ENCODE peak calls at places on chromosomes 12 and 14, in seven cellular contexts. One of them, this sample, is unnamed.

GRCh38 chr12:87848248-87848868 is 180.8 kb downstream of the C12orf50 start:
- DNase-seq in naive thymus-derived CD4-positive, alpha-beta T cell: peak; percentile 13
- DNase-seq in HCT116: peak; percentile 54
- DNase-seq in tibial nerve: peak; percentile 45
- DNase-seq in mucosa of descending colon: peak; percentile 45
- DNase-seq in AG09309: peak; percentile 27
- DNase-seq in cardiac muscle cell: peak; percentile 72
- DNase-seq in this sample: peak; percentile 77

GRCh38 chr14:67410313-67410712 is 1.7 kb downstream of the PLEK2 start:
- DNase-seq in naive thymus-derived CD4-positive, alpha-beta T cell: no peak
- DNase-seq in HCT116: no peak
- DNase-seq in tibial nerve: no peak
- DNase-seq in mucosa of descending colon: peak; percentile 92
- DNase-seq in AG09309: no peak
- DNase-seq in cardiac muscle cell: no peak
- DNase-seq in this sample: no peak

GRCh38 chr14:32203928-32204357 is 874 bp upstream of the RNU6-8 start:
- DNase-seq in naive thymus-derived CD4-positive, alpha-beta T cell: peak; percentile 43
- DNase-seq in HCT116: no peak
- DNase-seq in tibial nerve: no peak
- DNase-seq in mucosa of descending colon: peak; percentile 42
- DNase-seq in AG09309: no peak
- DNase-seq in cardiac muscle cell: no peak
- DNase-seq in this sample: no peak

GRCh38 chr12:47870175-47870781 is 34.5 kb downstream of the VDR start:
- DNase-seq in naive thymus-derived CD4-positive, alpha-beta T cell: no peak
- DNase-seq in HCT116: no peak
- DNase-seq in tibial nerve: peak; percentile 60
- DNase-seq in mucosa of descending colon: peak; percentile 53
- DNase-seq in AG09309: peak; percentile 52
- DNase-seq in cardiac muscle cell: peak; percentile 68
- DNase-seq in this sample: no peak

GRCh38 chr12:88325076-88325827 is 183.1 kb downstream of the TMTC3 start:
- DNase-seq in naive thymus-derived CD4-positive, alpha-beta T cell: no peak
- DNase-seq in HCT116: no peak
- DNase-seq in tibial nerve: no peak
- DNase-seq in mucosa of descending colon: peak; percentile 11
- DNase-seq in AG09309: peak; percentile 92
- DNase-seq in cardiac muscle cell: no peak
- DNase-seq in this sample: no peak

GRCh38 chr14:68535404-68536024 is 257.4 kb downstream of the ZFP36L1 start:
- DNase-seq in naive thymus-derived CD4-positive, alpha-beta T cell: no peak
- DNase-seq in HCT116: peak; percentile 79
- DNase-seq in tibial nerve: no peak
- DNase-seq in mucosa of descending colon: no peak
- DNase-seq in AG09309: peak; percentile 76
- DNase-seq in cardiac muscle cell: no peak
- DNase-seq in this sample: no peak

GRCh38 chr14:93970967-93971634 is 5.3 kb downstream of the ASB2 start:
- DNase-seq in naive thymus-derived CD4-positive, alpha-beta T cell: peak; percentile 17
- DNase-seq in HCT116: no peak
- DNase-seq in tibial nerve: no peak
- DNase-seq in mucosa of descending colon: peak; percentile 57
- DNase-seq in AG09309: no peak
- DNase-seq in cardiac muscle cell: no peak
- DNase-seq in this sample: no peak

GRCh38 chr12:71469235-71469873 is 29.8 kb downstream of the LGR5 start:
- DNase-seq in naive thymus-derived CD4-positive, alpha-beta T cell: no peak
- DNase-seq in HCT116: peak; percentile 44
- DNase-seq in tibial nerve: no peak
- DNase-seq in mucosa of descending colon: no peak
- DNase-seq in AG09309: peak; percentile 33
- DNase-seq in cardiac muscle cell: no peak
- DNase-seq in this sample: no peak

GRCh38 chr14:99174081-99174851 is 97.7 kb downstream of the BCL11B start:
- DNase-seq in naive thymus-derived CD4-positive, alpha-beta T cell: no peak
- DNase-seq in HCT116: no peak
- DNase-seq in tibial nerve: no peak
- DNase-seq in mucosa of descending colon: no peak
- DNase-seq in AG09309: no peak
- DNase-seq in cardiac muscle cell: no peak
- DNase-seq in this sample: no peak

GRCh38 chr12:54945082-54945481 is 39.5 kb downstream of the TESPA1 start:
- DNase-seq in naive thymus-derived CD4-positive, alpha-beta T cell: no peak
- DNase-seq in HCT116: no peak
- DNase-seq in tibial nerve: no peak
- DNase-seq in mucosa of descending colon: no peak
- DNase-seq in AG09309: no peak
- DNase-seq in cardiac muscle cell: no peak
- DNase-seq in this sample: no peak
- H3K4me3 ChIP-seq in naive thymus-derived CD4-positive, alpha-beta T cell: no peak overlapping the region
- H3K4me3 ChIP-seq in HCT116: no peak overlapping the region
- H3K4me3 ChIP-seq in tibial nerve: no peak overlapping the region
- H3K4me3 ChIP-seq in mucosa of descending colon: no peak overlapping the region
- H3K4me3 ChIP-seq in AG09309: no peak overlapping the region
- H3K4me3 ChIP-seq in cardiac muscle cell: no peak overlapping the region
- H3K4me3 ChIP-seq in this sample: no peak overlapping the region

GRCh38 chr14:50529288-50530179 is 2.8 kb downstream of the MAP4K5 start:
- DNase-seq in naive thymus-derived CD4-positive, alpha-beta T cell: no peak
- DNase-seq in HCT116: no peak
- DNase-seq in tibial nerve: no peak
- DNase-seq in mucosa of descending colon: no peak
- DNase-seq in AG09309: no peak
- DNase-seq in cardiac muscle cell: no peak
- DNase-seq in this sample: no peak
- H3K4me3 ChIP-seq in naive thymus-derived CD4-positive, alpha-beta T cell: no peak overlapping the region
- H3K4me3 ChIP-seq in HCT116: no peak overlapping the region
- H3K4me3 ChIP-seq in tibial nerve: no peak overlapping the region
- H3K4me3 ChIP-seq in mucosa of descending colon: no peak overlapping the region
- H3K4me3 ChIP-seq in AG09309: peak overlapping the region; percentile 32
- H3K4me3 ChIP-seq in cardiac muscle cell: no peak overlapping the region
- H3K4me3 ChIP-seq in this sample: peak overlapping the region; percentile 93

GRCh38 chr14:26870722-26871121 is 272.9 kb upstream of the NOVA1 start:
- DNase-seq in naive thymus-derived CD4-positive, alpha-beta T cell: no peak
- DNase-seq in HCT116: no peak
- DNase-seq in tibial nerve: no peak
- DNase-seq in mucosa of descending colon: no peak
- DNase-seq in AG09309: no peak
- DNase-seq in cardiac muscle cell: no peak
- DNase-seq in this sample: no peak

GRCh38 chr14:26872510-26872909 is 274.7 kb upstream of the NOVA1 start:
- DNase-seq in naive thymus-derived CD4-positive, alpha-beta T cell: no peak
- DNase-seq in HCT116: no peak
- DNase-seq in tibial nerve: no peak
- DNase-seq in mucosa of descending colon: no peak
- DNase-seq in AG09309: no peak
- DNase-seq in cardiac muscle cell: peak; percentile 10
- DNase-seq in this sample: no peak

GRCh38 chr14:26872930-26873470 is 275.2 kb upstream of the NOVA1 start:
- DNase-seq in naive thymus-derived CD4-positive, alpha-beta T cell: no peak
- DNase-seq in HCT116: no peak
- DNase-seq in tibial nerve: no peak
- DNase-seq in mucosa of descending colon: no peak
- DNase-seq in AG09309: no peak
- DNase-seq in cardiac muscle cell: no peak
- DNase-seq in this sample: no peak

GRCh38 chr14:26867171-26867757 is 269.4 kb upstream of the NOVA1 start:
- DNase-seq in naive thymus-derived CD4-positive, alpha-beta T cell: no peak
- DNase-seq in HCT116: no peak
- DNase-seq in tibial nerve: no peak
- DNase-seq in mucosa of descending colon: no peak
- DNase-seq in AG09309: no peak
- DNase-seq in cardiac muscle cell: peak; percentile 6
- DNase-seq in this sample: no peak

DNA sequence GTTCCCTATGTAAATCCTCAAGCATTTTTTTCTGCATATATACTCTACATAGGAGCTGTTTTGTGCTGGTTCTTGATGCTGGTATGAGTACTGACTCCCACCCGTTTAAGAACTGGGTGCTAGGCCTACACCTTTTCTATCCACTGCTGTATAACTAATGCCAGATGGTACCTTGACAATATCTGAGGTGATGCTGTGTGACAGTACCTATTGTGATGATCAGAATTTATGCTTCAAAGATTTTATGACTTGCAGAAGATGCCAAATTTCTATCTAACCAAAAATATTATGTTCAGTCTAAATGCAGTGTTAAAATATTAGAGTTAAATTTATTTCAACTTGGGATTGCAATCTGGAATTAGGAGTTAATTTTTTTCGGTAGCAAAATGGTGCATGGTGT is 272.3 kb upstream of the NOVA1 start:
- DNase-seq in naive thymus-derived CD4-positive, alpha-beta T cell: no peak
- DNase-seq in HCT116: no peak
- DNase-seq in tibial nerve: no peak
- DNase-seq in mucosa of descending colon: no peak
- DNase-seq in AG09309: no peak
- DNase-seq in cardiac muscle cell: no peak
- DNase-seq in this sample: no peak
- H3K4me3 ChIP-seq in naive thymus-derived CD4-positive, alpha-beta T cell: no peak overlapping the region
- H3K4me3 ChIP-seq in HCT116: no peak overlapping the region
- H3K4me3 ChIP-seq in tibial nerve: no peak overlapping the region
- H3K4me3 ChIP-seq in mucosa of descending colon: no peak overlapping the region
- H3K4me3 ChIP-seq in AG09309: no peak overlapping the region
- H3K4me3 ChIP-seq in cardiac muscle cell: no peak overlapping the region
- H3K4me3 ChIP-seq in this sample: no peak overlapping the region

GRCh38 chr12:65594373-65594772 is 229.9 kb upstream of the HMGA2 start:
- DNase-seq in naive thymus-derived CD4-positive, alpha-beta T cell: no peak
- DNase-seq in HCT116: no peak
- DNase-seq in tibial nerve: no peak
- DNase-seq in mucosa of descending colon: no peak
- DNase-seq in AG09309: no peak
- DNase-seq in cardiac muscle cell: no peak
- DNase-seq in this sample: no peak
- H3K4me3 ChIP-seq in naive thymus-derived CD4-positive, alpha-beta T cell: no peak overlapping the region
- H3K4me3 ChIP-seq in HCT116: no peak overlapping the region
- H3K4me3 ChIP-seq in tibial nerve: no peak overlapping the region
- H3K4me3 ChIP-seq in mucosa of descending colon: no peak overlapping the region
- H3K4me3 ChIP-seq in AG09309: no peak overlapping the region
- H3K4me3 ChIP-seq in cardiac muscle cell: no peak overlapping the region
- H3K4me3 ChIP-seq in this sample: peak overlapping the region; percentile 15

DNA sequence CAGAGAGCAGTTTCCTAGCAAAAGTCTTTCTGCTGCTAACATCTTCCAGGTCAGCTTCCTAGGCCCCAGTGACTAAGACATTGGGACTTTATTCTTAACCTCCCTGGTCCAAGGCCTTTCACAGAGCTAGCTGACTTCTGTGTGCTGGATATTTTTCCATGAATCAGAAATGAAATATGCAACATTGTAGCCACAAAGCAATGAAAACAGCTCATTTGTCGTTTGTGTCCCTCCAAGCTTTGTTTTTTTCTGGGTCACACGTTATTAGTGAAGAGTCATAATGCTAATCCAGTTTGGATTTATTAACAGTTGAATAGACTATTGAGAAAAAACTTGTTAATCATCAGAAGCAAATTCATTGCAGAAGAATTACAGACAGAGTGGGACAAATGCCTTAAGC is 82.4 kb downstream of the ARF6 start:
- DNase-seq in naive thymus-derived CD4-positive, alpha-beta T cell: no peak
- DNase-seq in HCT116: peak; percentile 93
- DNase-seq in tibial nerve: no peak
- DNase-seq in mucosa of descending colon: no peak
- DNase-seq in AG09309: peak; percentile 70
- DNase-seq in cardiac muscle cell: no peak
- DNase-seq in this sample: no peak
- H3K4me3 ChIP-seq in naive thymus-derived CD4-positive, alpha-beta T cell: no peak overlapping the region
- H3K4me3 ChIP-seq in HCT116: no peak overlapping the region
- H3K4me3 ChIP-seq in tibial nerve: no peak overlapping the region
- H3K4me3 ChIP-seq in mucosa of descending colon: no peak overlapping the region
- H3K4me3 ChIP-seq in AG09309: no peak overlapping the region
- H3K4me3 ChIP-seq in cardiac muscle cell: no peak overlapping the region
- H3K4me3 ChIP-seq in this sample: no peak overlapping the region

GRCh38 chr12:7933255-7933726 is 2.7 kb downstream of the SLC2A3 start:
- DNase-seq in naive thymus-derived CD4-positive, alpha-beta T cell: peak; percentile 85
- DNase-seq in HCT116: peak; percentile 94
- DNase-seq in tibial nerve: peak; percentile 86
- DNase-seq in mucosa of descending colon: peak; percentile 73
- DNase-seq in AG09309: peak; percentile 90
- DNase-seq in cardiac muscle cell: peak; percentile 86
- DNase-seq in this sample: peak; percentile 97
- H3K4me3 ChIP-seq in naive thymus-derived CD4-positive, alpha-beta T cell: peak overlapping the region; percentile 98
- H3K4me3 ChIP-seq in HCT116: no peak overlapping the region
- H3K4me3 ChIP-seq in tibial nerve: peak overlapping the region; percentile 77
- H3K4me3 ChIP-seq in mucosa of descending colon: no peak overlapping the region
- H3K4me3 ChIP-seq in AG09309: peak overlapping the region; percentile 57
- H3K4me3 ChIP-seq in cardiac muscle cell: peak overlapping the region; percentile 87
- H3K4me3 ChIP-seq in this sample: peak overlapping the region; percentile 43

DNA sequence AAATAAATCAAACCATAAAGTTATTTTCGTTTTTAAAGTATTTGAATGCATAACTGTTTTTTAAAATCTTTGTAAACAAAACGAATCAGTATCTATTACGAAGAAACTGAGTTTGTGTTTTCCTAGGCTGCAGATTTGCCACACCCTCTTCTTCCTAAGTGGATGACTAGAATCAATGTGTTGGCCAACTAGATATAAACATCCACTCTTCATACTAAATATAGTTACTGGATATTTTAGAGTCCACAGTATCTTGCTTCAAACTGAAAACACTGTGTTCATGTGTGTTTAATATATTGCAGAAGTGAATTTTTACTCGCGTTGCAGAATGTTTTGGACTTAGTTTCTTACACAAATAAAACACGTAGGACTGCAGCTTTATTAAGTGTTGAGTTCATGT is 63.2 kb downstream of the KLHL28 start:
- DNase-seq in naive thymus-derived CD4-positive, alpha-beta T cell: no peak
- DNase-seq in HCT116: no peak
- DNase-seq in tibial nerve: no peak
- DNase-seq in mucosa of descending colon: no peak
- DNase-seq in AG09309: no peak
- DNase-seq in cardiac muscle cell: no peak
- DNase-seq in this sample: no peak
- H3K4me3 ChIP-seq in naive thymus-derived CD4-positive, alpha-beta T cell: no peak overlapping the region
- H3K4me3 ChIP-seq in HCT116: peak overlapping the region; percentile 59
- H3K4me3 ChIP-seq in tibial nerve: no peak overlapping the region
- H3K4me3 ChIP-seq in mucosa of descending colon: no peak overlapping the region
- H3K4me3 ChIP-seq in AG09309: peak overlapping the region; percentile 73
- H3K4me3 ChIP-seq in cardiac muscle cell: peak overlapping the region; percentile 69
- H3K4me3 ChIP-seq in this sample: peak overlapping the region; percentile 92

GRCh38 chr12:6701078-6701768 is 608 bp upstream of the PIANP start:
- DNase-seq in naive thymus-derived CD4-positive, alpha-beta T cell: no peak
- DNase-seq in HCT116: no peak
- DNase-seq in tibial nerve: no peak
- DNase-seq in mucosa of descending colon: no peak
- DNase-seq in AG09309: no peak
- DNase-seq in cardiac muscle cell: no peak
- DNase-seq in this sample: no peak
- H3K4me3 ChIP-seq in naive thymus-derived CD4-positive, alpha-beta T cell: peak overlapping the region; percentile 62
- H3K4me3 ChIP-seq in HCT116: no peak overlapping the region
- H3K4me3 ChIP-seq in tibial nerve: no peak overlapping the region
- H3K4me3 ChIP-seq in mucosa of descending colon: no peak overlapping the region
- H3K4me3 ChIP-seq in AG09309: peak overlapping the region; percentile 55
- H3K4me3 ChIP-seq in cardiac muscle cell: peak overlapping the region; percentile 71
- H3K4me3 ChIP-seq in this sample: peak overlapping the region; percentile 80

DNA sequence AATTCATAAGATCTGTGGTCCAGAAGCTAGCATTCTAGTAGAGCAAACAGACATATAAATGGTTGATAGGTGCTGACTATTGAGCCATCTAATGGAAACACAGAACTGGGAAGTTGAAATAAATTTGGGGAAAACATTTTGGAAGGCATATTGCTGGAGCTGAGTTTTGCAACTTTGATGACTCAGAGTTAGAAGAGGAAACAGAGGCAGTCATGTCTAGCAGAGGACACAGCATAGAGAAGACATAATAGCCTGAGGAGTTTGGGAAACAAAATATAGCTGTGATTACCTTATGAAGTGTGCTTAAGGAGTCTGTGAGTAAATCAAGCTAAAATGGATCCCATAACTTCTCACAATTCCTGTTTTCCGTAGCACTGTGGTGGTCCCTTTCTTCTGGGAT is 86.9 kb upstream of the FLRT2 start:
- DNase-seq in naive thymus-derived CD4-positive, alpha-beta T cell: no peak
- DNase-seq in HCT116: no peak
- DNase-seq in tibial nerve: no peak
- DNase-seq in mucosa of descending colon: no peak
- DNase-seq in AG09309: no peak
- DNase-seq in cardiac muscle cell: no peak
- DNase-seq in this sample: no peak
- H3K4me3 ChIP-seq in naive thymus-derived CD4-positive, alpha-beta T cell: no peak overlapping the region
- H3K4me3 ChIP-seq in HCT116: no peak overlapping the region
- H3K4me3 ChIP-seq in tibial nerve: no peak overlapping the region
- H3K4me3 ChIP-seq in mucosa of descending colon: no peak overlapping the region
- H3K4me3 ChIP-seq in AG09309: no peak overlapping the region
- H3K4me3 ChIP-seq in cardiac muscle cell: no peak overlapping the region
- H3K4me3 ChIP-seq in this sample: no peak overlapping the region